ENCODE peak calls at places on chromosome 22, in five cellular contexts. Q is K562; A is keratinocyte; C is CD8-positive, alpha-beta T cell; K is PC-9. I is an unnamed sample.
A peak's percentile ranks its signal among the peaks of the same experiment; 100 is the strongest.

GRCh38 chr22:20965888-20966855 is 883 bp upstream of the AIFM3 start:
- DNase-seq in Q (no peak), A (no peak), C (no peak), K (no peak), I (no peak)

GRCh38 chr22:17734197-17734596 is 40.1 kb downstream of the BID start:
- DNase-seq in Q (no peak), A (no peak), C (no peak), K (no peak), I (no peak)

GRCh38 chr22:45604239-45604711 is 67.4 kb upstream of the ATXN10 start:
- DNase-seq in Q (no peak), A (peak; percentile 84), C (no peak), K (no peak), I (peak; percentile 71)

GRCh38 chr22:45731798-45732495 is 60.3 kb downstream of the ATXN10 start:
- DNase-seq in Q (no peak), A (no peak), C (no peak), K (no peak), I (no peak)

GRCh38 chr22:47322854-47323253 is 560.4 kb downstream of the TBC1D22A start:
- DNase-seq in Q (no peak), A (no peak), C (no peak), K (no peak), I (no peak)

GRCh38 chr22:44697423-44698179 is 4.4 kb upstream of the PRR5 start:
- DNase-seq in Q (peak; percentile 73), A (no peak), C (peak; percentile 72), K (peak; percentile 83), I (no peak)

GRCh38 chr22:20652582-20652981 is 121.3 kb upstream of the SERPIND1 start:
- DNase-seq in Q (peak; percentile 20), A (no peak), C (no peak), K (no peak), I (no peak)

GRCh38 chr22:30400159-30400558 is 3.3 kb downstream of the SEC14L2 start:
- DNase-seq in Q (no peak), A (no peak), C (no peak), K (no peak), I (no peak)

GRCh38 chr22:35632902-35633301 is 15.3 kb upstream of the APOL6 start:
- DNase-seq in Q (no peak), A (no peak), C (no peak), K (no peak), I (no peak)

GRCh38 chr22:42282252-42282942 is 11.9 kb upstream of the TCF20 start:
- DNase-seq in Q (no peak), A (no peak), C (no peak), K (no peak), I (no peak)

GRCh38 chr22:32237021-32237420 is 18.1 kb downstream of the SLC5A4 start:
- DNase-seq in Q (no peak), A (no peak), C (no peak), K (no peak), I (no peak)

GRCh38 chr22:43007519-43008102 is 7.3 kb downstream of the PACSIN2 start:
- DNase-seq in Q (peak; percentile 52), A (no peak), C (no peak), K (no peak), I (no peak)

GRCh38 chr22:29054251-29054767 is 7.3 kb downstream of the C22orf31 start:
- DNase-seq in Q (no peak), A (no peak), C (no peak), K (no peak), I (no peak)

GRCh38 chr22:19122143-19122751 is at the start of gene DGCR2:
- DNase-seq in Q (peak; percentile 100), A (peak; percentile 73), C (peak; percentile 93), K (peak; percentile 89), I (peak; percentile 60)

GRCh38 chr22:19124377-19124776 is 2.2 kb upstream of the DGCR2 start:
- DNase-seq in Q (no peak), A (no peak), C (no peak), K (no peak), I (no peak)

GRCh38 chr22:19123936-19124335 is 1.7 kb upstream of the DGCR2 start:
- DNase-seq in Q (no peak), A (no peak), C (no peak), K (no peak), I (no peak)

GRCh38 chr22:19121631-19122142 is 525 bp downstream of the DGCR2 start:
- DNase-seq in Q (peak; percentile 98), A (no peak), C (no peak), K (peak; percentile 24), I (no peak)

GRCh38 chr22:19122752-19123492 is 710 bp upstream of the DGCR2 start:
- DNase-seq in Q (no peak), A (no peak), C (no peak), K (no peak), I (no peak)
- H3K4me3 ChIP-seq in Q (peak overlapping the region; percentile 77), A (peak overlapping the region; percentile 37), C (peak overlapping the region; percentile 55), K (peak overlapping the region; percentile 82), I (peak overlapping the region; percentile 56)

GRCh38 chr22:23187201-23187600 is 6.9 kb downstream of the BCR start:
- DNase-seq in Q (peak; percentile 95), A (no peak), C (no peak), K (no peak), I (no peak)
- H3K36me3 ChIP-seq in Q (peaks cover 79% of the 10 kb centered on the region), A (peaks cover 23% of the 10 kb centered on the region), C (peaks cover 5% of the 10 kb centered on the region), K (peaks cover 5% of the 10 kb centered on the region), I (peaks cover under 1% of the 10 kb centered on the region)

GRCh38 chr22:33520904-33521780 is 399.1 kb downstream of the LARGE1 start:
- DNase-seq in Q (no peak), A (no peak), C (no peak), K (no peak), I (no peak)

GRCh38 chr22:33526434-33527107 is 393.7 kb downstream of the LARGE1 start:
- DNase-seq in Q (no peak), A (no peak), C (no peak), K (no peak), I (no peak)

GRCh38 chr22:33521879-33522665 is 398.2 kb downstream of the LARGE1 start:
- DNase-seq in Q (no peak), A (no peak), C (no peak), K (no peak), I (no peak)

GRCh38 chr22:33519974-33520903 is 400.0 kb downstream of the LARGE1 start:
- DNase-seq in Q (no peak), A (no peak), C (no peak), K (no peak), I (no peak)

DNA sequence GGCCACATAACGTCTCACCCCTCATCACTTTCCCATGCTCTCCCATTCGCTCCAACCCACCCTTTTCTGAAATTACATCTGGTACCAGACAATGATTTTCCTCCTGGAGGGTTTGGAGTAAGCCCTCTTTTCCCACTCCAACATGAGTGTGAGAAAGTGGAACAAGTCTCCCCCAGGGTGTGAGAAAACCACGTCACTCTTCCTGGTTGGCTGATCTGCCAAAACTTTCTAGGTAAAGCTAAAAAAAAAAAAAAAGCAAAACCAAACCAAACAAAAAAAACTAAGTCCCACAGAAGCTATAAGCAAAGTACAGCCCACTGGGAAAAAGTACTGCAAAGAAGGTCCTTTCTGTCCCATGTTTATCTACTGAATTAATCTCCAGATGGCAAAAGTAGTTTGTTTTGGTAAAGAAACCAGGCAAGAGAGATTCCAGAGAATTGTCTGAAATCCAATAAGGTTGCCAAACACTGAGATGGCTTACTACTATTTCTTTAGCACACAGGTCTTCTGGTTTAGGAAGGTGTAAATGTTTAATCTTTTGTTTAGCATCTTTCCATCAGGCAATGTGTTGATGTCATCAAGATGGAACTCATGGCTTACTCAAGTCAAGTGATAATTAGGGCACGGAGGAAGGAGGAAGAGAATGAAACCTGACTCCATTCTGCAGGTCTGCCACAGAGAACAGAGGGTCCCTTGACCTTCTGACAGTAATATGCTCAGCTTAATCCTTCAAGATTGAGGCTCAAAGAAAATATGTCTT is 395.6 kb downstream of the LARGE1 start:
- DNase-seq in Q (no peak), A (no peak), C (no peak), K (no peak), I (no peak)
- H3K4me3 ChIP-seq in Q (no peak overlapping the region), A (no peak overlapping the region), C (no peak overlapping the region), K (no peak overlapping the region), I (no peak overlapping the region)

GRCh38 chr22:37621352-37621860 is 12.8 kb downstream of the GGA1 start:
- DNase-seq in Q (no peak), A (no peak), C (no peak), K (no peak), I (no peak)
- H3K36me3 ChIP-seq in Q (peaks cover 74% of the 10 kb centered on the region), A (peaks cover 34% of the 10 kb centered on the region), C (peaks cover 19% of the 10 kb centered on the region), K (peaks cover 57% of the 10 kb centered on the region), I (peaks cover 12% of the 10 kb centered on the region)